ENCODE peak calls at places on chromosomes 11 and 22, in seven cellular contexts. One of them, this sample, is unnamed.

GRCh38 chr22:21641795-21642583 is at the start of gene SDF2L1:
- DNase-seq in RWPE1: peak; percentile 97
- DNase-seq in tibial artery: peak; percentile 99
- DNase-seq in CD4-positive, alpha-beta T cell: peak; percentile 96
- DNase-seq in colonic mucosa: peak; percentile 99
- DNase-seq in keratinocyte: peak; percentile 90
- DNase-seq in PC-9: peak; percentile 93
- DNase-seq in this sample: peak; percentile 98

GRCh38 chr11:75813622-75814039 is 1.4 kb upstream of the UVRAG start:
- DNase-seq in RWPE1: no peak
- DNase-seq in tibial artery: no peak
- DNase-seq in CD4-positive, alpha-beta T cell: no peak
- DNase-seq in colonic mucosa: no peak
- DNase-seq in keratinocyte: peak; percentile 49
- DNase-seq in PC-9: peak; percentile 85
- DNase-seq in this sample: no peak

GRCh38 chr11:29786092-29786491 is 230.7 kb downstream of the KCNA4 start:
- DNase-seq in RWPE1: no peak
- DNase-seq in tibial artery: no peak
- DNase-seq in CD4-positive, alpha-beta T cell: no peak
- DNase-seq in colonic mucosa: no peak
- DNase-seq in keratinocyte: no peak
- DNase-seq in PC-9: no peak
- DNase-seq in this sample: no peak

GRCh38 chr11:44988111-44988510 is 37.4 kb upstream of the TP53I11 start:
- DNase-seq in RWPE1: no peak
- DNase-seq in tibial artery: no peak
- DNase-seq in CD4-positive, alpha-beta T cell: no peak
- DNase-seq in colonic mucosa: no peak
- DNase-seq in keratinocyte: no peak
- DNase-seq in PC-9: no peak
- DNase-seq in this sample: no peak

GRCh38 chr22:49628351-49629023 is 199.2 kb downstream of the BRD1 start:
- DNase-seq in RWPE1: no peak
- DNase-seq in tibial artery: peak; percentile 55
- DNase-seq in CD4-positive, alpha-beta T cell: no peak
- DNase-seq in colonic mucosa: no peak
- DNase-seq in keratinocyte: no peak
- DNase-seq in PC-9: no peak
- DNase-seq in this sample: no peak

GRCh38 chr22:46767249-46767985 is 5.0 kb downstream of the TBC1D22A start:
- DNase-seq in RWPE1: no peak
- DNase-seq in tibial artery: no peak
- DNase-seq in CD4-positive, alpha-beta T cell: no peak
- DNase-seq in colonic mucosa: no peak
- DNase-seq in keratinocyte: no peak
- DNase-seq in PC-9: no peak
- DNase-seq in this sample: no peak

GRCh38 chr22:46374663-46375474 is 39.4 kb downstream of the TRMU start:
- DNase-seq in RWPE1: no peak
- DNase-seq in tibial artery: no peak
- DNase-seq in CD4-positive, alpha-beta T cell: no peak
- DNase-seq in colonic mucosa: peak; percentile 93
- DNase-seq in keratinocyte: no peak
- DNase-seq in PC-9: peak; percentile 98
- DNase-seq in this sample: no peak

GRCh38 chr22:37301144-37301820 is 19.0 kb downstream of the CYTH4 start:
- DNase-seq in RWPE1: no peak
- DNase-seq in tibial artery: no peak
- DNase-seq in CD4-positive, alpha-beta T cell: no peak
- DNase-seq in colonic mucosa: no peak
- DNase-seq in keratinocyte: no peak
- DNase-seq in PC-9: no peak
- DNase-seq in this sample: no peak

GRCh38 chr11:12009617-12010321 is 1.3 kb upstream of the DKK3 start:
- DNase-seq in RWPE1: no peak
- DNase-seq in tibial artery: no peak
- DNase-seq in CD4-positive, alpha-beta T cell: no peak
- DNase-seq in colonic mucosa: no peak
- DNase-seq in keratinocyte: no peak
- DNase-seq in PC-9: no peak
- DNase-seq in this sample: no peak

GRCh38 chr11:623999-624704 is 603 bp downstream of the CDHR5 start:
- DNase-seq in RWPE1: peak; percentile 73
- DNase-seq in tibial artery: peak; percentile 64
- DNase-seq in CD4-positive, alpha-beta T cell: no peak
- DNase-seq in colonic mucosa: peak; percentile 95
- DNase-seq in keratinocyte: no peak
- DNase-seq in PC-9: no peak
- DNase-seq in this sample: no peak

GRCh38 chr11:118615282-118615979 is 8.0 kb downstream of the PHLDB1 start:
- DNase-seq in RWPE1: no peak
- DNase-seq in tibial artery: no peak
- DNase-seq in CD4-positive, alpha-beta T cell: no peak
- DNase-seq in colonic mucosa: no peak
- DNase-seq in keratinocyte: no peak
- DNase-seq in PC-9: peak; percentile 67
- DNase-seq in this sample: no peak

GRCh38 chr11:111585371-111585770 is 16.9 kb upstream of the SIK2 start:
- DNase-seq in RWPE1: no peak
- DNase-seq in tibial artery: no peak
- DNase-seq in CD4-positive, alpha-beta T cell: no peak
- DNase-seq in colonic mucosa: no peak
- DNase-seq in keratinocyte: no peak
- DNase-seq in PC-9: no peak
- DNase-seq in this sample: no peak

GRCh38 chr11:32561835-32562234 is 21.8 kb upstream of the EIF3M start:
- DNase-seq in RWPE1: no peak
- DNase-seq in tibial artery: no peak
- DNase-seq in CD4-positive, alpha-beta T cell: no peak
- DNase-seq in colonic mucosa: no peak
- DNase-seq in keratinocyte: no peak
- DNase-seq in PC-9: no peak
- DNase-seq in this sample: no peak
- TF ChIP-seq CTCF in RWPE1: no peak
- TF ChIP-seq CTCF in tibial artery: no peak
- TF ChIP-seq CTCF in CD4-positive, alpha-beta T cell: no peak
- TF ChIP-seq CTCF in colonic mucosa: no peak
- TF ChIP-seq CTCF in keratinocyte: no peak
- TF ChIP-seq CTCF in PC-9: no peak
- TF ChIP-seq CTCF in this sample: no peak

GRCh38 chr11:3169235-3169951 is 4.3 kb upstream of the OSBPL5 start:
- DNase-seq in RWPE1: peak; percentile 31
- DNase-seq in tibial artery: peak; percentile 90
- DNase-seq in CD4-positive, alpha-beta T cell: no peak
- DNase-seq in colonic mucosa: no peak
- DNase-seq in keratinocyte: no peak
- DNase-seq in PC-9: no peak
- DNase-seq in this sample: no peak
- TF ChIP-seq CTCF in RWPE1: peak; percentile 14
- TF ChIP-seq CTCF in tibial artery: peak; percentile 16
- TF ChIP-seq CTCF in CD4-positive, alpha-beta T cell: no peak
- TF ChIP-seq CTCF in colonic mucosa: no peak
- TF ChIP-seq CTCF in keratinocyte: no peak
- TF ChIP-seq CTCF in PC-9: no peak
- TF ChIP-seq CTCF in this sample: no peak

DNA sequence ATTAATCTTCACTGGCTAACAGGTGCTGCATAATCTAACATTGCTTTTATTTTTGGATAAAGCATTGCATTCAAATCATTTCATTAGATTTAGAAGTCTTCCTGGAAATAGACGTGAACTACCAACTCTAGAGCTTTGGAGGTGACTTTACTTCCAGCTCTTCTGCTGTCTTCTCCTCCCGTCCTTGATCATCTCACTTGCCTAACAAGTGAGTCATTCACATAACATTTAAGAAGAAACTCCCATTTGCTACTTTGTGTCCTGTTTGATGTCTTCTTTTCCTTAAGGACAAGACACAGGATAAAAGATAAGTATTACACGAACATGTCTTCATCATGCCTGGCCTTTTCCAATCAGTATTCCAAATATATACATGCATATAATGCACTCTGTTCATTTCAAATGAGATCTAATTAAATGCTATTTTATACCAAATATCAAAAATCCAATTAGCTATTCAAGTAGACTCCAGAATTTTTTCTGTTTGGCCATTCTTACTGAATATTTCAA is 88.3 kb downstream of the BDNF start:
- DNase-seq in RWPE1: no peak
- DNase-seq in tibial artery: no peak
- DNase-seq in CD4-positive, alpha-beta T cell: no peak
- DNase-seq in colonic mucosa: no peak
- DNase-seq in keratinocyte: no peak
- DNase-seq in PC-9: no peak
- DNase-seq in this sample: no peak
- TF ChIP-seq CTCF in RWPE1: no peak
- TF ChIP-seq CTCF in tibial artery: no peak
- TF ChIP-seq CTCF in CD4-positive, alpha-beta T cell: no peak
- TF ChIP-seq CTCF in colonic mucosa: no peak
- TF ChIP-seq CTCF in keratinocyte: no peak
- TF ChIP-seq CTCF in PC-9: no peak
- TF ChIP-seq CTCF in this sample: no peak

GRCh38 chr11:46808804-46809431 is 37.2 kb downstream of the CKAP5 start:
- DNase-seq in RWPE1: peak; percentile 17
- DNase-seq in tibial artery: no peak
- DNase-seq in CD4-positive, alpha-beta T cell: no peak
- DNase-seq in colonic mucosa: no peak
- DNase-seq in keratinocyte: no peak
- DNase-seq in PC-9: no peak
- DNase-seq in this sample: no peak
- TF ChIP-seq CTCF in RWPE1: peak; percentile 55
- TF ChIP-seq CTCF in tibial artery: no peak
- TF ChIP-seq CTCF in CD4-positive, alpha-beta T cell: no peak
- TF ChIP-seq CTCF in colonic mucosa: peak; percentile 26
- TF ChIP-seq CTCF in keratinocyte: peak; percentile 43
- TF ChIP-seq CTCF in PC-9: peak; percentile 61
- TF ChIP-seq CTCF in this sample: no peak

This sample was measured in natural killer cell.